ENCODE peak calls at places on chromosome 9, in five cellular contexts. J is WERI-Rb-1, K is aorta, G is EH, Y is Calu3. T is an unnamed sample.

GRCh38 chr9:127940598-127940997 is 2.9 kb upstream of the DPM2 start:
- DNase-seq in K (no peak), G (no peak), J (no peak), Y (no peak), T (no peak)

GRCh38 chr9:92341578-92341977 is 15.8 kb downstream of the CENPP start:
- DNase-seq in J (no peak), G (peak), Y (no peak), K (no peak), T (no peak)

GRCh38 chr9:70228098-70228497 is 30.7 kb upstream of the SMC5 start:
- DNase-seq in G (no peak), Y (no peak), J (no peak), K (no peak), T (no peak)

GRCh38 chr9:136222896-136223266 is 18.0 kb upstream of the LHX3 start:
- DNase-seq in Y (no peak), G (no peak), K (no peak), J (no peak), T (no peak)

GRCh38 chr9:94672811-94673487 is 33.6 kb upstream of the FBP1 start:
- DNase-seq in K (no peak), G (peak), J (no peak), Y (no peak), T (no peak)

GRCh38 chr9:96392263-96392662 is 8.8 kb upstream of the SLC35D2 start:
- DNase-seq in K (no peak), J (no peak), G (no peak), Y (no peak), T (no peak)

GRCh38 chr9:28155671-28156070 is 582.4 kb upstream of the C9orf72 start:
- DNase-seq in J (no peak), Y (no peak), G (no peak), K (no peak), T (no peak)

GRCh38 chr9:22739712-22740111 is 293.1 kb downstream of the DMRTA1 start:
- DNase-seq in Y (no peak), J (no peak), G (no peak), K (no peak), T (no peak)

GRCh38 chr9:121498487-121499176 is 1.0 kb downstream of the GGTA1 start:
- DNase-seq in K (peak), J (peak), Y (peak), G (peak), T (peak)

GRCh38 chr9:16626577-16627130 is 243.8 kb downstream of the BNC2 start:
- DNase-seq in Y (peak), K (no peak), J (peak), G (peak), T (peak)

GRCh38 chr9:134494273-134494815 is 147.3 kb upstream of the COL5A1 start:
- DNase-seq in G (no peak), K (peak), Y (no peak), J (peak), T (no peak)

GRCh38 chr9:36748322-36748899 is 175.7 kb downstream of the MELK start:
- DNase-seq in J (no peak), K (no peak), G (peak), Y (no peak), T (no peak)

GRCh38 chr9:107142896-107143603 is 140.0 kb upstream of the RAD23B start:
- DNase-seq in G (no peak), K (no peak), Y (no peak), J (no peak), T (no peak)

GRCh38 chr9:35598863-35599590 is 6.0 kb upstream of the TESK1 start:
- DNase-seq in G (no peak), Y (no peak), K (no peak), J (no peak), T (no peak)

GRCh38 chr9:83199240-83199639 is 136.3 kb upstream of the RASEF start:
- DNase-seq in G (peak), K (no peak), J (peak), Y (peak), T (no peak)

GRCh38 chr9:109817846-109818472 is 38.0 kb downstream of the PALM2AKAP2 start:
- DNase-seq in Y (peak), G (peak), K (peak), J (peak), T (peak)

GRCh38 chr9:90037136-90037797 is 432.5 kb downstream of the GADD45G start:
- DNase-seq in G (no peak), Y (no peak), K (no peak), J (peak), T (no peak)

GRCh38 chr9:112772215-112772509 is 21.6 kb downstream of the SNX30 start:
- DNase-seq in G (no peak), J (no peak), Y (no peak), K (no peak), T (no peak)

GRCh38 chr9:93129286-93129685 is 4.8 kb downstream of the NINJ1 start:
- DNase-seq in G (no peak), J (no peak), Y (no peak), K (peak), T (no peak)

GRCh38 chr9:4366649-4367330 is 66.9 kb upstream of the GLIS3 start:
- DNase-seq in J (peak), K (no peak), G (peak), Y (peak), T (no peak)

GRCh38 chr9:108885643-108886348 is 23.7 kb downstream of the ACTL7A start:
- DNase-seq in Y (peak), K (no peak), G (peak), J (no peak), T (no peak)

GRCh38 chr9:115057559-115057958 is 60.4 kb downstream of the TNC start:
- DNase-seq in Y (no peak), K (no peak), G (peak), J (no peak), T (no peak)

GRCh38 chr9:14883310-14883944 is 26.8 kb downstream of the FREM1 start:
- DNase-seq in G (no peak), J (no peak), Y (no peak), K (no peak), T (no peak)

GRCh38 chr9:90773593-90773992 is 28.0 kb upstream of the SYK start:
- DNase-seq in Y (peak), K (no peak), G (peak), J (peak), T (no peak)

GRCh38 chr9:126775926-126776325 is 28.9 kb upstream of the ZBTB43 start:
- DNase-seq in Y (no peak), G (no peak), J (no peak), K (no peak), T (no peak)

GRCh38 chr9:90069107-90069506 is 464.3 kb downstream of the GADD45G start:
- DNase-seq in J (no peak), K (no peak), G (no peak), Y (no peak), T (no peak)

GRCh38 chr9:103037508-103038477 is 42.7 kb downstream of the CYLC2 start:
- DNase-seq in G (no peak), K (no peak), J (no peak), Y (no peak), T (no peak)

GRCh38 chr9:20479419-20480155 is 142.7 kb downstream of the MLLT3 start:
- DNase-seq in G (no peak), J (no peak), K (no peak), Y (no peak), T (no peak)

GRCh38 chr9:10062629-10063395 is 550.0 kb downstream of the PTPRD start:
- DNase-seq in J (no peak), Y (no peak), G (no peak), K (no peak), T (no peak)

GRCh38 chr9:26331223-26331622 is 561.4 kb downstream of the CAAP1 start:
- DNase-seq in G (peak), J (no peak), Y (no peak), K (no peak), T (no peak)

GRCh38 chr9:81826541-81826906 is 101.7 kb upstream of the SPATA31D4 start:
- DNase-seq in G (no peak), K (no peak), Y (no peak), J (no peak), T (peak)

GRCh38 chr9:95107001-95107749 is 210.3 kb downstream of the FANCC start:
- DNase-seq in J (no peak), Y (no peak), K (peak), G (peak), T (peak)

GRCh38 chr9:32264171-32264862 is 120.1 kb upstream of the ACO1 start:
- DNase-seq in G (no peak), K (no peak), Y (no peak), J (peak), T (no peak)

GRCh38 chr9:78298046-78298511 is 1.2 kb downstream of the PSAT1 start:
- DNase-seq in K (no peak), J (no peak), Y (no peak), G (peak), T (no peak)

GRCh38 chr9:135796784-135797462 is 94.9 kb downstream of the KCNT1 start:
- DNase-seq in Y (no peak), J (no peak), K (no peak), G (no peak), T (no peak)

GRCh38 chr9:98236881-98237487 is 18.5 kb downstream of the TBC1D2 start:
- DNase-seq in G (no peak), K (peak), J (no peak), Y (no peak), T (no peak)

GRCh38 chr9:23801523-23801922 is 24.5 kb downstream of the ELAVL2 start:
- DNase-seq in Y (no peak), J (no peak), K (no peak), G (no peak), T (no peak)

T was measured in tibial artery.